ENCODE peak calls at places on chromosomes 11 and 22, in seven cellular contexts. Q, J, I, T, C, V and G are unnamed samples.

GRCh38 chr11:8658210-8658968 is 24.1 kb downstream of the TRIM66 start:
- DNase-seq in T (no peak), J (no peak), Q (no peak), V (no peak), I (no peak), C (no peak), G (no peak)

GRCh38 chr22:36884314-36885158 is 23.7 kb downstream of the NCF4 start:
- DNase-seq in J (no peak), I (peak; percentile 42), V (no peak), T (no peak), C (no peak), Q (no peak), G (no peak)

GRCh38 chr11:68798221-68798813 is 43.4 kb downstream of the CPT1A start:
- DNase-seq in Q (peak; percentile 31), V (no peak), C (peak; percentile 49), I (no peak), J (no peak), T (no peak), G (peak; percentile 33)

GRCh38 chr11:80144932-80145612 is 704.2 kb upstream of the TENM4 start:
- DNase-seq in J (no peak), V (no peak), C (no peak), I (no peak), Q (no peak), T (no peak), G (no peak)

GRCh38 chr11:36389811-36390210 is 93.7 kb downstream of the PRR5L start:
- DNase-seq in V (no peak), I (no peak), Q (no peak), T (no peak), J (no peak), C (no peak), G (peak; percentile 40)

GRCh38 chr11:19241260-19242183 is 777 bp upstream of the E2F8 start:
- DNase-seq in J (no peak), I (no peak), C (peak; percentile 62), Q (no peak), T (peak; percentile 36), V (no peak), G (peak; percentile 71)

GRCh38 chr22:26751217-26751616 is 93.8 kb downstream of the MIAT start:
- DNase-seq in T (peak; percentile 39), J (no peak), Q (no peak), I (no peak), C (peak; percentile 8), V (no peak), G (no peak)

GRCh38 chr11:20337526-20338154 is 25.9 kb upstream of the HTATIP2 start:
- DNase-seq in Q (no peak), T (no peak), V (no peak), J (no peak), C (peak; percentile 5), I (peak; percentile 36), G (peak; percentile 36)

GRCh38 chr11:19352072-19352735 is 111.5 kb upstream of the E2F8 start:
- DNase-seq in C (no peak), Q (no peak), V (no peak), J (no peak), T (no peak), I (no peak), G (no peak)

GRCh38 chr22:19088866-19089595 is 33.2 kb downstream of the DGCR2 start:
- DNase-seq in I (no peak), J (no peak), Q (no peak), T (no peak), C (no peak), V (no peak), G (no peak)

GRCh38 chr22:38088723-38089473 is 4.9 kb upstream of the SLC16A8 start:
- DNase-seq in I (no peak), J (no peak), T (no peak), C (no peak), V (no peak), Q (no peak), G (no peak)

GRCh38 chr22:27312567-27313507 is 488.7 kb downstream of the MN1 start:
- DNase-seq in Q (no peak), C (no peak), V (no peak), J (no peak), I (no peak), T (no peak), G (no peak)

GRCh38 chr22:23803001-23803819 is 16.4 kb downstream of the SMARCB1 start:
- DNase-seq in C (no peak), I (no peak), T (no peak), Q (no peak), J (no peak), V (no peak), G (peak; percentile 76)

GRCh38 chr11:76621466-76621865 is 49.1 kb downstream of the LRRC32 start:
- DNase-seq in V (no peak), I (no peak), Q (no peak), T (peak; percentile 5), J (no peak), C (no peak), G (no peak)

GRCh38 chr11:117639601-117640000 is 157.4 kb downstream of the DSCAML1 start:
- DNase-seq in Q (no peak), T (no peak), I (no peak), C (no peak), J (no peak), V (no peak), G (no peak)

GRCh38 chr11:103215812-103216211 is 106.6 kb downstream of the DYNC2H1 start:
- DNase-seq in I (peak; percentile 15), V (no peak), T (no peak), C (no peak), Q (no peak), J (no peak), G (no peak)

GRCh38 chr22:33918676-33919590 is 1.3 kb downstream of the LARGE1 start:
- DNase-seq in V (no peak), C (no peak), J (no peak), Q (no peak), T (no peak), I (peak; percentile 22), G (no peak)

GRCh38 chr11:66330931-66331330 is 5.3 kb downstream of the RIN1 start:
- DNase-seq in T (no peak), J (no peak), C (no peak), I (no peak), V (no peak), Q (no peak), G (no peak)

GRCh38 chr22:34861787-34862186 is 204.2 kb upstream of the ISX start:
- DNase-seq in C (no peak), V (no peak), T (no peak), Q (no peak), I (no peak), J (no peak), G (peak; percentile 59)

GRCh38 chr22:32050678-32051515 is 7.8 kb downstream of the SLC5A1 start:
- DNase-seq in V (peak; percentile 63), J (no peak), Q (peak; percentile 34), C (peak; percentile 76), I (peak; percentile 97), T (peak; percentile 50), G (peak; percentile 75)

GRCh38 chr11:86676533-86677154 is 4.2 kb upstream of the ME3 start:
- DNase-seq in T (no peak), Q (no peak), I (no peak), V (no peak), C (no peak), J (no peak), G (peak; percentile 23)

GRCh38 chr11:69160296-69161116 is 4.8 kb downstream of the SMIM38 start:
- DNase-seq in C (no peak), Q (no peak), T (no peak), V (no peak), I (no peak), J (no peak), G (no peak)

GRCh38 chr22:32080904-32081303 is 37.8 kb downstream of the SLC5A1 start:
- DNase-seq in I (peak; percentile 61), T (no peak), V (no peak), Q (no peak), C (peak; percentile 42), J (peak; percentile 68), G (peak; percentile 61)

GRCh38 chr11:32472226-32472625 is 36.9 kb upstream of the WT1 start:
- DNase-seq in J (no peak), I (no peak), C (no peak), T (no peak), Q (no peak), V (no peak), G (no peak)

GRCh38 chr11:41222236-41222635 is 237.2 kb downstream of the LRRC4C start:
- DNase-seq in C (no peak), Q (no peak), V (no peak), J (no peak), I (no peak), T (no peak), G (no peak)

GRCh38 chr11:45899086-45899447 is 8.0 kb downstream of the FREY1 start:
- DNase-seq in V (no peak), C (no peak), I (no peak), J (no peak), Q (no peak), T (no peak), G (no peak)

GRCh38 chr11:45897556-45897955 is 9.5 kb downstream of the FREY1 start:
- DNase-seq in T (no peak), I (no peak), J (no peak), Q (no peak), V (no peak), C (no peak), G (no peak)

GRCh38 chr11:45894555-45895247 is 9.2 kb downstream of the MAPK8IP1 start:
- DNase-seq in V (no peak), I (no peak), Q (no peak), T (no peak), C (no peak), J (no peak), G (no peak)

GRCh38 chr11:45895553-45896259 is 10.3 kb downstream of the MAPK8IP1 start:
- DNase-seq in Q (no peak), J (no peak), V (no peak), I (no peak), T (no peak), C (no peak), G (no peak)

GRCh38 chr11:45896392-45897068 is 10.5 kb downstream of the FREY1 start:
- DNase-seq in J (no peak), V (no peak), Q (no peak), I (no peak), C (no peak), T (no peak), G (no peak)
- H3K4me3 ChIP-seq in J (no peak overlapping the region), V (no peak overlapping the region), Q (no peak overlapping the region), I (no peak overlapping the region), C (no peak overlapping the region), T (no peak overlapping the region), G (no peak overlapping the region)

GRCh38 chr11:132804258-132804657 is 728.0 kb downstream of the OPCML start:
- DNase-seq in V (no peak), J (no peak), C (no peak), I (no peak), Q (no peak), T (no peak), G (no peak)
- TF ChIP-seq CTCF in V (no peak), J (no peak), C (no peak), I (no peak), Q (no peak), T (no peak), G (no peak)

DNA sequence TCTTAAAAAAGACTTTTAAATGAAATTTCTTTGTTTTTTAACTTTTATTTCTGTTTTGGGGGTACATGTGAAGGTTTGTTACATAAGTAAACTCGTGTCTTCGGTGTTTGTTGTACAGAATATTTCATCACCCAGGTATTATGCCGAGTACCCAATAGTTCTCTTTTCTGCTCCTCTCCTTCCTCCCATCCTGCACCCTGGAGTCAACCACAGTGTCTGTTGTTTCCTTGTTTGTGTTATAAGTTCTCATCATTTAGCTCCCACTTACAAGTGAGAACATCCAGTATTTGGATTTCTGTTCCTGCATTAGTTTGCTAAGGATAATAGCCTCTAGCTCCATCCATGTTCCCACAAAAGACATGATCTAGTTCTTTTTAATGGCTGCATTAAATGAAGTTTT is 1.6 kb upstream of the GSTP1 start:
- DNase-seq in Q (no peak), C (peak; percentile 58), T (no peak), J (no peak), I (no peak), V (no peak), G (no peak)
- H3K4me3 ChIP-seq in Q (no peak overlapping the region), C (no peak overlapping the region), T (no peak overlapping the region), J (no peak overlapping the region), I (no peak overlapping the region), V (no peak overlapping the region), G (no peak overlapping the region)

GRCh38 chr11:13103962-13104554 is 94.9 kb downstream of the RASSF10 start:
- DNase-seq in V (no peak), Q (no peak), C (no peak), I (no peak), J (peak; percentile 7), T (no peak), G (no peak)
- TF ChIP-seq CTCF in V (no peak), Q (no peak), C (no peak), I (no peak), J (no peak), T (no peak), G (no peak)